ENCODE peak calls at places on chromosomes 16 and 17, in nine cellular contexts. V, W, K, L, T, S, O, U and I are unnamed samples.
A peak's percentile ranks its signal among the peaks of the same experiment; 100 is the strongest.

GRCh38 chr17:57517519-57518342 is 227.4 kb downstream of the CCDC182 start:
- DNase-seq in V (no peak), W (no peak), K (no peak), L (no peak), T (no peak), S (no peak), O (no peak), U (no peak), I (no peak)

GRCh38 chr17:45855691-45856315 is 11.1 kb downstream of the SPPL2C start:
- DNase-seq in V (no peak), W (no peak), K (no peak), L (no peak), T (no peak), S (no peak), O (no peak), U (no peak), I (no peak)

GRCh38 chr17:75487351-75488070 is 27.8 kb downstream of the CASKIN2 start:
- DNase-seq in V (no peak), W (no peak), K (peak; percentile 46), L (no peak), T (peak; percentile 73), S (no peak), O (peak; percentile 33), U (no peak), I (no peak)

GRCh38 chr17:1727258-1727789 is 2.8 kb downstream of the WDR81 start:
- DNase-seq in V (no peak), W (no peak), K (no peak), L (no peak), T (no peak), S (no peak), O (no peak), U (no peak), I (no peak)

GRCh38 chr16:1363501-1364041 is 11.8 kb downstream of the GNPTG start:
- DNase-seq in V (peak; percentile 70), W (peak; percentile 57), K (peak; percentile 79), L (peak; percentile 23), T (peak; percentile 82), S (peak; percentile 18), O (peak; percentile 54), U (no peak), I (peak; percentile 30)

GRCh38 chr17:66491213-66491612 is 188.8 kb downstream of the PRKCA start:
- DNase-seq in V (no peak), W (no peak), K (peak; percentile 40), L (no peak), T (peak; percentile 78), S (no peak), O (no peak), U (no peak), I (no peak)

GRCh38 chr16:76235025-76235424 is 42.2 kb upstream of the CNTNAP4 start:
- DNase-seq in V (no peak), W (no peak), K (no peak), L (no peak), T (no peak), S (no peak), O (no peak), U (no peak), I (no peak)

GRCh38 chr17:8117980-8118768 is at the start of gene ALOXE3:
- DNase-seq in V (peak; percentile 54), W (no peak), K (no peak), L (peak; percentile 84), T (peak; percentile 47), S (no peak), O (no peak), U (no peak), I (no peak)

GRCh38 chr16:19417640-19418039 is at the start of gene TMC5:
- DNase-seq in V (no peak), W (no peak), K (no peak), L (no peak), T (no peak), S (no peak), O (no peak), U (no peak), I (no peak)

GRCh38 chr16:11396241-11397048 is 51.2 kb downstream of the RMI2 start:
- DNase-seq in V (peak; percentile 81), W (peak; percentile 75), K (peak; percentile 76), L (no peak), T (peak; percentile 72), S (peak; percentile 38), O (peak; percentile 51), U (peak; percentile 45), I (peak; percentile 38)

GRCh38 chr16:67425046-67425445 is 5.9 kb upstream of the HSD11B2 start:
- DNase-seq in V (no peak), W (no peak), K (no peak), L (no peak), T (no peak), S (no peak), O (no peak), U (no peak), I (no peak)

GRCh38 chr17:2337152-2337810 is at the start of gene SGSM2:
- DNase-seq in V (peak; percentile 76), W (peak; percentile 77), K (peak; percentile 73), L (no peak), T (peak; percentile 73), S (peak; percentile 63), O (peak; percentile 72), U (peak; percentile 37), I (peak; percentile 68)

GRCh38 chr16:85914423-85914794 is 15.4 kb downstream of the IRF8 start:
- DNase-seq in V (no peak), W (no peak), K (no peak), L (no peak), T (no peak), S (no peak), O (no peak), U (no peak), I (no peak)

GRCh38 chr16:53518550-53519416 is 15.8 kb upstream of the AKTIP start:
- DNase-seq in V (no peak), W (peak; percentile 72), K (peak; percentile 77), L (no peak), T (peak; percentile 92), S (no peak), O (peak; percentile 76), U (no peak), I (no peak)

GRCh38 chr16:71198408-71198807 is 32.1 kb downstream of the HYDIN start:
- DNase-seq in V (no peak), W (no peak), K (no peak), L (no peak), T (no peak), S (no peak), O (no peak), U (no peak), I (no peak)

GRCh38 chr17:72826602-72827001 is 265.9 kb downstream of the SLC39A11 start:
- DNase-seq in V (no peak), W (no peak), K (no peak), L (peak; percentile 42), T (no peak), S (no peak), O (no peak), U (no peak), I (no peak)

GRCh38 chr17:76631821-76632565 is 11.6 kb downstream of the ST6GALNAC1 start:
- DNase-seq in V (no peak), W (no peak), K (no peak), L (no peak), T (no peak), S (no peak), O (no peak), U (no peak), I (no peak)

GRCh38 chr16:2177561-2177960 is 18.8 kb downstream of the CASKIN1 start:
- DNase-seq in V (no peak), W (no peak), K (no peak), L (no peak), T (no peak), S (no peak), O (no peak), U (no peak), I (no peak)